ENCODE peak calls at places on chromosomes 2 and 18, in four cellular contexts. H, F, U and Q are unnamed samples.

GRCh38 chr2:204871246-204871953 is 326.1 kb downstream of the PARD3B start:
- DNase-seq in H (no peak), F (no peak), U (no peak), Q (no peak)

GRCh38 chr2:26687785-26688184 is 4.7 kb upstream of the KCNK3 start:
- DNase-seq in H (no peak), F (no peak), U (no peak), Q (no peak)

GRCh38 chr2:118808429-118808809 is 39.0 kb downstream of the EN1 start:
- DNase-seq in H (no peak), F (no peak), U (no peak), Q (no peak)

GRCh38 chr18:12015697-12016062 is 34.4 kb downstream of the IMPA2 start:
- DNase-seq in H (no peak), F (peak; percentile 62), U (no peak), Q (peak; percentile 86)

GRCh38 chr18:8505036-8505435 is 104.2 kb upstream of the RAB12 start:
- DNase-seq in H (no peak), F (no peak), U (no peak), Q (no peak)

GRCh38 chr18:11689031-11689971 is at the start of gene GNAL:
- DNase-seq in H (peak; percentile 43), F (peak; percentile 83), U (peak; percentile 71), Q (peak; percentile 84)

GRCh38 chr18:66646622-66647021 is 42.7 kb upstream of the CDH19 start:
- DNase-seq in H (no peak), F (no peak), U (no peak), Q (no peak)

GRCh38 chr2:26576565-26577441 is 64.4 kb downstream of the CIB4 start:
- DNase-seq in H (no peak), F (no peak), U (no peak), Q (no peak)

GRCh38 chr2:177262137-177262536 is 2.4 kb downstream of the NFE2L2 start:
- DNase-seq in H (no peak), F (no peak), U (no peak), Q (no peak)